ENCODE peak calls at places on chromosome 21, in nine cellular contexts. X is HTR-8/SVneo, N is NCI-H460, L is MV-4-11, M is cortex of kidney, E is HFF-Myc, B is KG1, V is pulmonary artery endothelial cell, Q is K562. F is an unnamed sample.

GRCh38 chr21:26421724-26422123 is 151.4 kb downstream of the CYYR1 start:
- DNase-seq in X (no peak), N (no peak), L (no peak), M (no peak), E (no peak), B (no peak), V (no peak), Q (no peak), F (no peak)

GRCh38 chr21:17537299-17537698 is 24.5 kb downstream of the CXADR start:
- DNase-seq in X (peak), N (no peak), L (peak), M (no peak), E (no peak), B (no peak), V (no peak), Q (no peak), F (no peak)

GRCh38 chr21:16323586-16323985 is 593.8 kb downstream of the USP25 start:
- DNase-seq in X (no peak), N (no peak), L (no peak), M (no peak), E (no peak), B (no peak), V (no peak), Q (no peak), F (no peak)

GRCh38 chr21:45383111-45383614 is 21.8 kb upstream of the COL18A1 start:
- DNase-seq in X (no peak), N (no peak), L (no peak), M (no peak), E (no peak), B (no peak), V (no peak), Q (peak), F (peak)

GRCh38 chr21:26148834-26149354 is 21.7 kb downstream of the APP start:
- DNase-seq in X (no peak), N (no peak), L (no peak), M (no peak), E (no peak), B (no peak), V (no peak), Q (no peak), F (no peak)

GRCh38 chr21:40335689-40336088 is 468.5 kb downstream of the PCP4 start:
- DNase-seq in X (no peak), N (peak), L (no peak), M (no peak), E (no peak), B (no peak), V (no peak), Q (no peak), F (no peak)

GRCh38 chr21:34949499-34949898 is 99.6 kb downstream of the RUNX1 start:
- DNase-seq in X (no peak), N (no peak), L (no peak), M (no peak), E (no peak), B (no peak), V (no peak), Q (no peak), F (no peak)

GRCh38 chr21:42790520-42790919 is 88.8 kb downstream of the WDR4 start:
- DNase-seq in X (no peak), N (no peak), L (no peak), M (no peak), E (no peak), B (no peak), V (no peak), Q (no peak), F (no peak)

GRCh38 chr21:20968391-20968790 is 29.8 kb upstream of the NCAM2 start:
- DNase-seq in X (no peak), N (peak), L (peak), M (no peak), E (no peak), B (no peak), V (no peak), Q (no peak), F (no peak)

GRCh38 chr21:35411434-35411833 is 362.3 kb upstream of the RUNX1 start:
- DNase-seq in X (no peak), N (no peak), L (no peak), M (no peak), E (no peak), B (no peak), V (no peak), Q (no peak), F (no peak)

GRCh38 chr21:43015906-43016540 is 41.7 kb downstream of the PKNOX1 start:
- DNase-seq in X (no peak), N (no peak), L (no peak), M (no peak), E (no peak), B (no peak), V (no peak), Q (no peak), F (no peak)

GRCh38 chr21:26115899-26116298 is 54.7 kb downstream of the APP start:
- DNase-seq in X (no peak), N (no peak), L (no peak), M (no peak), E (no peak), B (no peak), V (peak), Q (no peak), F (no peak)

GRCh38 chr21:27734146-27734545 is 767.3 kb upstream of the ADAMTS5 start:
- DNase-seq in X (no peak), N (no peak), L (no peak), M (no peak), E (peak), B (no peak), V (no peak), Q (no peak), F (no peak)

GRCh38 chr21:41768371-41769042 is 1.7 kb upstream of the RIPK4 start:
- DNase-seq in X (no peak), N (no peak), L (no peak), M (no peak), E (no peak), B (peak), V (no peak), Q (no peak), F (no peak)

GRCh38 chr21:17501107-17502006 is 11.5 kb upstream of the CXADR start:
- DNase-seq in X (no peak), N (peak), L (no peak), M (no peak), E (no peak), B (no peak), V (no peak), Q (no peak), F (no peak)

GRCh38 chr21:46161800-46162592 is 6.6 kb upstream of the FTCD start:
- DNase-seq in X (no peak), N (no peak), L (no peak), M (no peak), E (no peak), B (no peak), V (no peak), Q (no peak), F (peak)